ENCODE peak calls at places on chromosomes 7 and 10, in five cellular contexts. L is A549, T is body of pancreas, Y is heart left ventricle, Q is HepG2. K is an unnamed sample.
A peak's percentile ranks its signal among the peaks of the same experiment; 100 is the strongest.

GRCh38 chr7:139619367-139619657 is 95.8 kb downstream of the CLEC2L start:
- DNase-seq in L (no peak), T (no peak), Y (no peak), Q (no peak), K (no peak)

GRCh38 chr7:69256634-69257081 is 341.6 kb upstream of the AUTS2 start:
- DNase-seq in L (no peak), T (peak; percentile 71), Y (peak; percentile 64), Q (no peak), K (no peak)

GRCh38 chr7:44490351-44491200 is at the start of gene NUDCD3:
- DNase-seq in L (peak; percentile 89), T (peak; percentile 89), Y (peak; percentile 91), Q (peak; percentile 75), K (peak; percentile 92)

GRCh38 chr10:36236931-36237330 is 594.8 kb upstream of the FZD8 start:
- DNase-seq in L (no peak), T (no peak), Y (no peak), Q (no peak), K (no peak)

GRCh38 chr7:49773082-49773938 is at the start of gene VWC2:
- DNase-seq in L (no peak), T (no peak), Y (peak; percentile 81), Q (no peak), K (no peak)

GRCh38 chr10:29865700-29866355 is 193.6 kb downstream of the JCAD start:
- DNase-seq in L (no peak), T (no peak), Y (no peak), Q (no peak), K (no peak)

GRCh38 chr10:49688920-49689319 is 9.5 kb downstream of the C10orf53 start:
- DNase-seq in L (no peak), T (no peak), Y (no peak), Q (no peak), K (no peak)

GRCh38 chr7:100674441-100675407 is 1.2 kb downstream of the GNB2 start:
- DNase-seq in L (no peak), T (peak; percentile 47), Y (peak; percentile 75), Q (no peak), K (peak; percentile 67)

GRCh38 chr7:37352251-37352650 is 96.4 kb downstream of the ELMO1 start:
- DNase-seq in L (no peak), T (no peak), Y (no peak), Q (no peak), K (no peak)

GRCh38 chr7:16801111-16801542 is 3.7 kb downstream of the AGR2 start:
- DNase-seq in L (peak; percentile 84), T (no peak), Y (no peak), Q (peak; percentile 27), K (no peak)

GRCh38 chr7:4020086-4020485 is 662.0 kb upstream of the FOXK1 start:
- DNase-seq in L (no peak), T (no peak), Y (no peak), Q (no peak), K (no peak)

GRCh38 chr10:95266674-95267095 is 24.1 kb downstream of the PDLIM1 start:
- DNase-seq in L (peak; percentile 89), T (peak; percentile 84), Y (no peak), Q (peak; percentile 76), K (no peak)

GRCh38 chr10:49471532-49471931 is 67.4 kb downstream of the ERCC6 start:
- DNase-seq in L (no peak), T (no peak), Y (no peak), Q (no peak), K (no peak)

GRCh38 chr10:89503151-89503550 is 32.2 kb downstream of the SLC16A12 start:
- DNase-seq in L (no peak), T (no peak), Y (no peak), Q (no peak), K (no peak)

GRCh38 chr7:141011443-141011842 is 3.3 kb downstream of the MRPS33 start:
- DNase-seq in L (no peak), T (no peak), Y (no peak), Q (no peak), K (no peak)

GRCh38 chr10:105714728-105715127 is 1073.6 kb downstream of the SORCS3 start:
- DNase-seq in L (no peak), T (no peak), Y (no peak), Q (no peak), K (no peak)

GRCh38 chr7:158819571-158820203 is 9.6 kb downstream of the ESYT2 start:
- DNase-seq in L (no peak), T (no peak), Y (no peak), Q (no peak), K (no peak)

GRCh38 chr10:71496927-71497801 is 100.4 kb downstream of the CDH23 start:
- DNase-seq in L (no peak), T (no peak), Y (no peak), Q (no peak), K (no peak)

GRCh38 chr10:111972109-111972508 is 211.5 kb downstream of the GPAM start:
- DNase-seq in L (no peak), T (no peak), Y (no peak), Q (peak; percentile 31), K (no peak)

GRCh38 chr7:3757059-3757458 is 456.0 kb downstream of the SDK1 start:
- DNase-seq in L (no peak), T (no peak), Y (no peak), Q (no peak), K (no peak)

GRCh38 chr10:35572583-35572982 is 32.6 kb upstream of the GJD4 start:
- DNase-seq in L (no peak), T (no peak), Y (no peak), Q (no peak), K (no peak)

GRCh38 chr7:45105588-45106188 is 5.8 kb downstream of the TBRG4 start:
- DNase-seq in L (no peak), T (no peak), Y (no peak), Q (no peak), K (no peak)

GRCh38 chr10:69651362-69651761 is 21.3 kb downstream of the FAM241B start:
- DNase-seq in L (no peak), T (no peak), Y (no peak), Q (no peak), K (no peak)

GRCh38 chr10:72099054-72099921 is 10.9 kb upstream of the SPOCK2 start:
- DNase-seq in L (no peak), T (no peak), Y (no peak), Q (peak; percentile 28), K (peak; percentile 68)

GRCh38 chr7:55065079-55065478 is 46.3 kb downstream of the EGFR start:
- DNase-seq in L (peak; percentile 84), T (peak; percentile 50), Y (no peak), Q (no peak), K (peak; percentile 62)

GRCh38 chr10:34235164-34235832 is 579.8 kb downstream of the PARD3 start:
- DNase-seq in L (no peak), T (no peak), Y (no peak), Q (no peak), K (no peak)

DNA sequence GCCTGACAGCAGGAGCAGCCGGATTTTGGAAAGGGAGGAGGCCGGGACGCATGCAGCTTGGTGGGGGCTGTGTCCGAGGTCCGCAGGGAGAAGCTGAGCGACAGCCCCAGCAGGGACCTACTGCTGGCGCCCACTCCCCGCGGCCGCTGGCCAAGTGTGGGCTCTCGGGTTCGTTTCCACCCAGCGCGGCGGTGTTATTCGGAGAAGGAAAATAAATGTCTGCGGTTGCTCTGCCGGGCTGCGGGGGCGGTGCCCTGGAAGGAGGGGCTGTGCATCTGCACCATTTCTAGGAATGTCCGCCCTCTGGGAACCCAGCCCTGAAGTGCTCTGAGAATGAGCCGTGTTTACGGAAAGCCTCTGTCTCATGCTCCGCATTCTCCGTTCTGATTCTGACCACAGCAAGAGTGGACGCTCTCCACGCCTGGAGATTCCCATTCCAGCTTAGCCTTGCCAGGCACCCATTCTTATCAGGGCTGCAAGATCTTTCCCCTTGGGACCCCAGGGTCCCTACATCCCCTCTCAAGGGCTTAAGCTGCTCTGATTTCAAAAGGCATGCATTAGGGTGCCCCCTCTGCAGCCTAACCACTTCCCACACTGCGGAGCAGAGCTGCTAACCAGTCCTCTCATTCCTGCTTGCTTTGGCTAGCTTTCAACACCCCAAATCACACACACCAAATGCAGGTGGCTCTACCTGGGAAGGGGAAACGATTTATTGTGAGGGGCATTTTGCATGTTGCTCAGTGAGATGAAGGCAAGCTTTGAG is 256.6 kb upstream of the GLI3 start:
- DNase-seq in L (no peak), T (peak; percentile 63), Y (peak; percentile 84), Q (no peak), K (peak; percentile 59)
- TF ChIP-seq CTCF in L (no peak), T (no peak), Y (no peak), Q (no peak), K (no peak)

DNA sequence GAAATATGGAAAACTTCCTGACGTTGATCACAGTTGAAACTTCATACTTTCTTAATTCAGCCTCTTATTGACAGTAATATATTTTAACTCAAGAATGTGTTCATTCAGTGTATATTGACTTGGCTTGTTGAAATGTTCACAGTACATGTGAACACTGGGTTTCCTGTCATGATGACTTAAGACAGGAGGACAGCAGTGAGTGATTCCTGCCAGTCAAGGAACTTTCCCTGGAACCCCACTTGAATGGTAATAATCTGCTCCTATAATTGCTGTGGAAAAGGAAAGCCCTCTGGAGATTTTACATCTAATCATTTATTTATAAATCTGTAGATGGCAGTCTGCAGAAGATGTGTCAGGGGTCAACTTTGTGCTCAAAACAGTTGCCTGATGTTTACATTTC is 216.5 kb downstream of the MGMT start:
- DNase-seq in L (no peak), T (no peak), Y (no peak), Q (no peak), K (no peak)
- H3K4me1 ChIP-seq in L (no peaks in the 10 kb centered on the region), T (no peaks in the 10 kb centered on the region), Y (no peaks in the 10 kb centered on the region), Q (no peaks in the 10 kb centered on the region), K (no peaks in the 10 kb centered on the region)

GRCh38 chr7:68148440-68148839 is 1151.8 kb downstream of the TYW1 start:
- DNase-seq in L (no peak), T (no peak), Y (no peak), Q (no peak), K (no peak)

GRCh38 chr7:68147621-68148238 is 1151.1 kb downstream of the TYW1 start:
- DNase-seq in L (no peak), T (no peak), Y (no peak), Q (no peak), K (no peak)

GRCh38 chr7:68146970-68147369 is 1150.3 kb downstream of the TYW1 start:
- DNase-seq in L (no peak), T (no peak), Y (no peak), Q (no peak), K (no peak)

GRCh38 chr7:68143345-68143744 is 1146.7 kb downstream of the TYW1 start:
- DNase-seq in L (no peak), T (no peak), Y (no peak), Q (no peak), K (no peak)
- TF ChIP-seq POLR2A in L (no peak), T (no peak), Y (no peak), Q (no peak), K (no peak)

DNA sequence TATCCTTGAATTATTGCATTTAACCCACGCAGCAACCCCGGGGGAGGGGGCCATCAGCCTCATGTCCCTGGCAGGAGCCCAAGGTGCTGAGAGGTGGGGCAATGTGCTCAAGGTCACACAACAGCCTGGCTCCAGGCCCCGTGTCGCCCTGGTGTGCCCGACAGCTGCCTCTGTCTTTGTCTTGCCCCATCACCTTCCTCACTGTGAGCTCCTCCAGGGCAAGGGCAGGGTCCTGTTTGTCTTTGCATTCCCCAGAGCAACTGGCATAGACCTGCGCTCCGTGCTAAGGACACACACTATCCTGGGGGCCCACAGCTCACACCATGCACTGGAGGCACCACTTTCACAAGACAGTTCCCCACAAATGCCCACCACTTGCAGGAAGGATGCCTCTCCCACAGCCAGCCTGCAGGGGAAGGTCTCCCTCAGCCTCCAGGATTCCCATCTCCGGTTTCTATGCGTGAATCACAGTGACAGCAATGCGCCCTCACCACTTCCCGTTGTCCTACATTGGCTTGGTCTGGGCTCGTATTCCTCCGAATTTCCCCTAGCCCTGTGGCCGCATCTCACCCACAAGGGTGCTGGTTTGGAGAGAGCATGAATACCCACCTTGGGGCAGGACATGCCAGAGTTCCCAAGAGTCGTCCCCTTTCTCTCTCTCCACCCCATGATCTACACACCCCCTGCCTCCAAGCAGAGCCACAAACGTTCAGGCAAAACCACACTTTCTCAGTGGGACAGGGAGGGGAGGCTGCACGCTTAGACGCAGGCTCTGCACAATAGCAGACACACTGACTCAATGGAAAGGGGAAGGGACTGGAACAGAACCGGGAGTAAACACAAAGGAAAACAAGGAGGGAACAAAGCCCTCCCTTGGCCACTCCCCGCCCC is 10.3 kb downstream of the ITPRIP start:
- DNase-seq in L (no peak), T (peak; percentile 46), Y (no peak), Q (peak; percentile 28), K (no peak)
- TF ChIP-seq CTCF in L (no peak), T (no peak), Y (no peak), Q (no peak), K (no peak)

K was measured in Peyer's patch.